ENCODE peak calls at places on chromosomes 13 and 19, in five cellular contexts. E is uterus, L is tibial nerve, M is ovary, T is AG04450. Q is an unnamed sample.
A peak's percentile ranks its signal among the peaks of the same experiment; 100 is the strongest.

GRCh38 chr19:41452584-41453275 is 9.8 kb downstream of the ERICH4 start:
- DNase-seq in E (no peak), L (no peak), M (no peak), T (no peak), Q (no peak)

GRCh38 chr13:50115695-50116094 is 100.5 kb downstream of the KCNRG start:
- DNase-seq in E (no peak), L (no peak), M (no peak), T (no peak), Q (no peak)

GRCh38 chr13:106156468-106156867 is 379.0 kb downstream of the EFNB2 start:
- DNase-seq in E (no peak), L (no peak), M (no peak), T (peak; percentile 92), Q (no peak)

GRCh38 chr13:44132710-44133109 is 240.9 kb upstream of the SERP2 start:
- DNase-seq in E (no peak), L (peak; percentile 10), M (no peak), T (no peak), Q (peak; percentile 83)

GRCh38 chr19:35869327-35870123 is 1.2 kb downstream of the APLP1 start:
- DNase-seq in E (peak; percentile 63), L (no peak), M (peak; percentile 38), T (no peak), Q (no peak)

GRCh38 chr13:41581884-41582547 is 124.7 kb downstream of the RGCC start:
- DNase-seq in E (no peak), L (peak; percentile 21), M (no peak), T (no peak), Q (no peak)

GRCh38 chr13:49976314-49977258 is 20.3 kb upstream of the TRIM13 start:
- DNase-seq in E (peak; percentile 44), L (peak; percentile 73), M (peak; percentile 64), T (peak; percentile 34), Q (peak; percentile 65)

GRCh38 chr13:53007872-53008271 is 20.7 kb upstream of the OLFM4 start:
- DNase-seq in E (no peak), L (no peak), M (no peak), T (no peak), Q (no peak)

GRCh38 chr13:24911135-24911524 is 147.2 kb downstream of the RNF17 start:
- DNase-seq in E (no peak), L (no peak), M (no peak), T (no peak), Q (no peak)

GRCh38 chr19:55223291-55224037 is 5.1 kb downstream of the TMEM86B start:
- DNase-seq in E (no peak), L (no peak), M (no peak), T (no peak), Q (no peak)

GRCh38 chr19:31066385-31066784 is 282.9 kb downstream of the TSHZ3 start:
- DNase-seq in E (no peak), L (peak; percentile 11), M (no peak), T (peak; percentile 34), Q (no peak)

GRCh38 chr13:40974460-40975407 is 44.4 kb downstream of the ELF1 start:
- DNase-seq in E (no peak), L (no peak), M (no peak), T (no peak), Q (no peak)

GRCh38 chr19:54128441-54128725 is 9.2 kb upstream of the CNOT3 start:
- DNase-seq in E (no peak), L (no peak), M (no peak), T (no peak), Q (no peak)

GRCh38 chr13:114035583-114036501 is 62.0 kb upstream of the C13orf46 start:
- DNase-seq in E (no peak), L (peak; percentile 50), M (no peak), T (no peak), Q (peak; percentile 72)

GRCh38 chr13:43054803-43055802 is 31.7 kb downstream of the DNAJC15 start:
- DNase-seq in E (peak; percentile 61), L (no peak), M (no peak), T (peak; percentile 66), Q (no peak)

GRCh38 chr13:47216176-47216822 is 319.4 kb upstream of the HTR2A start:
- DNase-seq in E (no peak), L (no peak), M (no peak), T (peak; percentile 32), Q (no peak)

GRCh38 chr13:27813826-27814225 is 21.5 kb downstream of the GSX1 start:
- DNase-seq in E (no peak), L (no peak), M (no peak), T (no peak), Q (no peak)

GRCh38 chr13:54945978-54946377 is 1917.4 kb downstream of the OLFM4 start:
- DNase-seq in E (no peak), L (no peak), M (no peak), T (no peak), Q (no peak)

GRCh38 chr13:64801768-64802167 is 2428.4 kb downstream of the PCDH9 start:
- DNase-seq in E (no peak), L (no peak), M (no peak), T (no peak), Q (no peak)

GRCh38 chr19:47389150-47389556 is 30.2 kb downstream of the MEIS3 start:
- DNase-seq in E (no peak), L (no peak), M (no peak), T (no peak), Q (peak; percentile 71)

GRCh38 chr13:25324100-25324499 is 22.7 kb downstream of the NUP58 start:
- DNase-seq in E (no peak), L (no peak), M (no peak), T (no peak), Q (no peak)

GRCh38 chr13:83498045-83498444 is 384.2 kb downstream of the SLITRK1 start:
- DNase-seq in E (no peak), L (no peak), M (no peak), T (no peak), Q (no peak)

GRCh38 chr13:24627090-24627714 is 53.0 kb upstream of the ATP12A start:
- DNase-seq in E (no peak), L (no peak), M (no peak), T (no peak), Q (no peak)

GRCh38 chr19:8826371-8826770 is 5.7 kb downstream of the ZNF558 start:
- DNase-seq in E (no peak), L (no peak), M (no peak), T (no peak), Q (no peak)

GRCh38 chr13:23636360-23636759 is 66.1 kb downstream of the TNFRSF19 start:
- DNase-seq in E (no peak), L (no peak), M (no peak), T (no peak), Q (no peak)

GRCh38 chr19:33224694-33225457 is 774 bp downstream of the SLC7A10 start:
- DNase-seq in E (no peak), L (no peak), M (no peak), T (no peak), Q (no peak)

GRCh38 chr13:103056008-103056407 is 10.2 kb downstream of the SLC10A2 start:
- DNase-seq in E (no peak), L (no peak), M (no peak), T (no peak), Q (no peak)
- H3K9me3 ChIP-seq in E (no peaks in the 10 kb centered on the region), L (no peaks in the 10 kb centered on the region), M (no peaks in the 10 kb centered on the region), T (peaks cover 13% of the 10 kb centered on the region), Q (peaks cover 13% of the 10 kb centered on the region)

DNA sequence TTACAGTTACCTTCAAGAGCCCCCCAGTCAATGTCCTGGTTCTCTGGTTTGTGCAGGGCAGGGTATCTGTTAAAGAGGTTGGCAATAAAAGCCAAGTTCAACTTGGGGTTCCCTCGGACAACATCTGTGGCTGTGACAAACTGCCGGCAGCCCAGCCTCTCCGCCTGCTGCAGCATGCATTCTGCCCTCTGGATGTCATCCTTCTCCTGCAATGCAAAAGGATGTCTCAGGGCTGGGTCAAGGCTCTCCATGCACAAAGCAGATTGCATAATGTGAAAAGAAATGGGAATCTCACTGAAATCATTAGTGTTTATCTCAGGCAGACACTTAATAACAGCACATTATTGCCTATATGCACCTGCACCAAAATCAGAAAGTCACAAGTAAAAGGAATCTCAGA is 35.1 kb downstream of the LCP1 start:
- DNase-seq in E (no peak), L (no peak), M (no peak), T (no peak), Q (no peak)
- TF ChIP-seq CTCF in E (no peak), L (no peak), M (no peak), T (no peak), Q (no peak)

GRCh38 chr13:97275265-97275664 is 53.1 kb downstream of the MBNL2 start:
- DNase-seq in E (no peak), L (no peak), M (no peak), T (no peak), Q (no peak)
- H3K4me3 ChIP-seq in E (no peak overlapping the region), L (no peak overlapping the region), M (no peak overlapping the region), T (no peak overlapping the region), Q (no peak overlapping the region)

GRCh38 chr19:11948646-11949045 is 16.2 kb upstream of the ZNF763 start:
- DNase-seq in E (no peak), L (no peak), M (no peak), T (no peak), Q (no peak)

GRCh38 chr19:11944656-11945055 is 19.7 kb downstream of the ZNF700 start:
- DNase-seq in E (no peak), L (no peak), M (no peak), T (no peak), Q (no peak)

GRCh38 chr19:11949201-11949600 is 15.6 kb upstream of the ZNF763 start:
- DNase-seq in E (no peak), L (no peak), M (no peak), T (no peak), Q (no peak)

GRCh38 chr19:11950312-11950711 is 14.5 kb upstream of the ZNF763 start:
- DNase-seq in E (no peak), L (no peak), M (no peak), T (no peak), Q (no peak)
- H3K9me3 ChIP-seq in E (peaks cover 83% of the 10 kb centered on the region), L (peaks cover 25% of the 10 kb centered on the region), M (peaks cover 71% of the 10 kb centered on the region), T (peaks cover 68% of the 10 kb centered on the region), Q (peaks cover 46% of the 10 kb centered on the region)

GRCh38 chr19:6018786-6019185 is 40.8 kb upstream of the RANBP3 start:
- DNase-seq in E (no peak), L (no peak), M (no peak), T (no peak), Q (no peak)
- TF ChIP-seq CTCF in E (no peak), L (no peak), M (no peak), T (peak; percentile 19), Q (no peak)